ENCODE peak calls at places on chromosomes 13 and 19, in ten cellular contexts. G is left ventricle myocardium inferior, P is tibial artery, N is GM23338, A is PC-3, Y is spleen, V is HepG2, Z is testis, K is neuronal stem cell, R is pancreas. W is an unnamed sample. For H3K4me1, the result is how much of the 10 kb centered on the place peaks cover.

GRCh38 chr19:10209305-10209704 is 14.6 kb upstream of the DNMT1 start:
- DNase-seq in G (no peak), P (no peak), N (no peak), A (peak), Y (no peak), V (no peak), Z (no peak), K (no peak), R (no peak), W (no peak)

GRCh38 chr13:79392882-79393563 is 13.0 kb downstream of the RBM26 start:
- DNase-seq in G (no peak), P (no peak), N (no peak), A (peak), Y (no peak), V (no peak), Z (no peak), K (no peak), R (no peak), W (no peak)

GRCh38 chr19:34131100-34131499 is 41.2 kb upstream of the LSM14A start:
- DNase-seq in G (no peak), P (no peak), N (no peak), A (no peak), Y (no peak), V (no peak), Z (no peak), K (no peak), R (no peak), W (no peak)

GRCh38 chr19:29571181-29571580 is 34.9 kb upstream of the POP4 start:
- DNase-seq in G (no peak), P (no peak), N (no peak), A (no peak), Y (no peak), V (no peak), Z (no peak), K (no peak), R (no peak), W (no peak)

GRCh38 chr19:35868823-35869326 is 501 bp downstream of the APLP1 start:
- DNase-seq in G (no peak), P (no peak), N (peak), A (no peak), Y (no peak), V (no peak), Z (no peak), K (no peak), R (no peak), W (no peak)

GRCh38 chr19:38321646-38322323 is 2.1 kb downstream of the KCNK6 start:
- DNase-seq in G (peak), P (peak), N (no peak), A (no peak), Y (no peak), V (no peak), Z (peak), K (no peak), R (no peak), W (peak)

GRCh38 chr19:41298327-41298964 is 11.5 kb upstream of the CCDC97 start:
- DNase-seq in G (peak), P (peak), N (no peak), A (no peak), Y (no peak), V (no peak), Z (peak), K (no peak), R (peak), W (peak)

GRCh38 chr19:7533281-7533819 is 2.2 kb upstream of the PNPLA6 start:
- DNase-seq in G (peak), P (peak), N (peak), A (no peak), Y (peak), V (no peak), Z (peak), K (no peak), R (no peak), W (peak)

GRCh38 chr19:3073931-3074595 is 11.8 kb upstream of the TLE5 start:
- DNase-seq in G (no peak), P (peak), N (peak), A (no peak), Y (no peak), V (no peak), Z (peak), K (no peak), R (peak), W (peak)

GRCh38 chr19:53037101-53038097 is 7.1 kb upstream of the ERVV-2 start:
- DNase-seq in G (peak), P (no peak), N (peak), A (no peak), Y (peak), V (no peak), Z (peak), K (no peak), R (peak), W (peak)

GRCh38 chr19:55042344-55042678 is 4.2 kb upstream of the GP6 start:
- DNase-seq in G (no peak), P (no peak), N (no peak), A (no peak), Y (no peak), V (no peak), Z (no peak), K (no peak), R (no peak), W (no peak)

GRCh38 chr19:2527716-2528115 is 51.8 kb downstream of the GADD45B start:
- DNase-seq in G (no peak), P (no peak), N (no peak), A (no peak), Y (no peak), V (no peak), Z (no peak), K (no peak), R (no peak), W (peak)

GRCh38 chr13:76837811-76838210 is 48.4 kb downstream of the KCTD12 start:
- DNase-seq in G (no peak), P (no peak), N (no peak), A (no peak), Y (no peak), V (no peak), Z (no peak), K (no peak), R (no peak), W (no peak)

GRCh38 chr19:5141278-5141925 is 172.5 kb downstream of the KDM4B start:
- DNase-seq in G (no peak), P (no peak), N (no peak), A (no peak), Y (peak), V (no peak), Z (no peak), K (no peak), R (peak), W (peak)

GRCh38 chr19:1252221-1252817 is 3.9 kb downstream of the MIDN start:
- DNase-seq in G (peak), P (peak), N (no peak), A (peak), Y (peak), V (no peak), Z (peak), K (no peak), R (peak), W (peak)

GRCh38 chr19:48258350-48258749 is 2.6 kb upstream of the CARD8 start:
- DNase-seq in G (no peak), P (no peak), N (no peak), A (no peak), Y (no peak), V (no peak), Z (no peak), K (no peak), R (no peak), W (no peak)

GRCh38 chr13:61192826-61193225 is 222.8 kb downstream of the PCDH20 start:
- DNase-seq in G (no peak), P (no peak), N (no peak), A (no peak), Y (no peak), V (no peak), Z (no peak), K (no peak), R (no peak), W (no peak)
- H3K4me1 ChIP-seq in G (under half), P (under half), N (under half), A (under half), Y (under half), V (under half), Z (under half), K (under half), R (under half), W (under half)

GRCh38 chr13:98938801-98939200 is 39.1 kb downstream of the DOCK9 start:
- DNase-seq in G (no peak), P (no peak), N (peak), A (no peak), Y (peak), V (no peak), Z (no peak), K (no peak), R (no peak), W (no peak)
- H3K4me1 ChIP-seq in G (half or more), P (under half), N (under half), A (under half), Y (under half), V (under half), Z (under half), K (under half), R (under half), W (under half)

GRCh38 chr19:11576186-11576585 is 1.3 kb downstream of the ACP5 start:
- DNase-seq in G (no peak), P (no peak), N (no peak), A (no peak), Y (peak), V (no peak), Z (no peak), K (no peak), R (no peak), W (no peak)
- H3K4me1 ChIP-seq in G (under half), P (under half), N (under half), A (under half), Y (half or more), V (under half), Z (under half), K (under half), R (under half), W (under half)

GRCh38 chr13:63586467-63586866 is 2170.8 kb upstream of the PCDH20 start:
- DNase-seq in G (no peak), P (no peak), N (no peak), A (no peak), Y (no peak), V (no peak), Z (peak), K (no peak), R (no peak), W (no peak)
- H3K4me1 ChIP-seq in G (under half), P (under half), N (under half), A (under half), Y (under half), V (under half), Z (under half), K (under half), R (under half), W (under half)